ENCODE peak calls at places on chromosomes 16 and 17, in four cellular contexts. G is dermis blood vessel endothelial cell, F is HCT116, J is astrocyte. E is an unnamed sample.

GRCh38 chr16:13957197-13958078 is 37.5 kb downstream of the ERCC4 start:
- DNase-seq in G (peak), F (peak), J (peak), E (peak)

GRCh38 chr16:77816293-77816692 is 27.9 kb downstream of the VAT1L start:
- DNase-seq in G (peak), F (no peak), J (peak), E (no peak)

GRCh38 chr17:17125136-17126084 is 80.7 kb downstream of the PLD6 start:
- DNase-seq in G (no peak), F (no peak), J (no peak), E (no peak)

GRCh38 chr16:53816211-53816610 is 112.3 kb downstream of the FTO start:
- DNase-seq in G (no peak), F (no peak), J (no peak), E (no peak)

GRCh38 chr17:7576432-7576937 is 3.0 kb upstream of the CD68 start:
- DNase-seq in G (no peak), F (no peak), J (no peak), E (no peak)

GRCh38 chr17:4645642-4646041 is 4.2 kb upstream of the ALOX15 start:
- DNase-seq in G (no peak), F (no peak), J (no peak), E (no peak)

GRCh38 chr16:88842308-88842756 is 14.4 kb downstream of the GALNS start:
- DNase-seq in G (no peak), F (no peak), J (no peak), E (no peak)

GRCh38 chr17:28953444-28954118 is 2.3 kb upstream of the PHF12 start:
- DNase-seq in G (peak), F (peak), J (no peak), E (peak)

GRCh38 chr17:46826116-46826515 is 7.6 kb upstream of the WNT3 start:
- DNase-seq in G (no peak), F (no peak), J (no peak), E (no peak)

GRCh38 chr16:20938426-20938825 is 37.9 kb downstream of the LYRM1 start:
- DNase-seq in G (peak), F (no peak), J (peak), E (no peak)